ENCODE peak calls at places on chromosomes 11 and 22, in seven cellular contexts. I, K, Z, A, F, S and D are unnamed samples.

GRCh38 chr11:69912161-69912910 is 93.1 kb upstream of the FGF3 start:
- DNase-seq in I (no peak), K (no peak), Z (no peak), A (no peak), F (no peak), S (no peak), D (peak; percentile 42)

GRCh38 chr11:19243601-19244000 is 2.9 kb upstream of the E2F8 start:
- DNase-seq in I (no peak), K (no peak), Z (no peak), A (no peak), F (no peak), S (no peak), D (no peak)

GRCh38 chr11:93519179-93519578 is 24.0 kb downstream of the SMCO4 start:
- DNase-seq in I (no peak), K (no peak), Z (no peak), A (no peak), F (no peak), S (no peak), D (no peak)

GRCh38 chr22:38943181-38943580 is 14.2 kb upstream of the APOBEC3A start:
- DNase-seq in I (no peak), K (no peak), Z (no peak), A (no peak), F (no peak), S (no peak), D (no peak)

GRCh38 chr11:503179-503981 is 3.7 kb downstream of the RNH1 start:
- DNase-seq in I (no peak), K (no peak), Z (no peak), A (no peak), F (no peak), S (no peak), D (peak; percentile 78)

GRCh38 chr11:110337570-110338193 is 41.3 kb upstream of the RDX start:
- DNase-seq in I (no peak), K (no peak), Z (no peak), A (no peak), F (no peak), S (no peak), D (no peak)

GRCh38 chr11:97060184-97060583 is 670.4 kb downstream of the JRKL start:
- DNase-seq in I (no peak), K (no peak), Z (no peak), A (no peak), F (no peak), S (no peak), D (no peak)

GRCh38 chr22:36455571-36456458 is 25.6 kb downstream of the TXN2 start:
- DNase-seq in I (no peak), K (no peak), Z (no peak), A (no peak), F (no peak), S (no peak), D (no peak)

GRCh38 chr11:62689421-62690183 is at the start of gene LRRN4CL:
- DNase-seq in I (peak; percentile 58), K (no peak), Z (no peak), A (peak; percentile 79), F (no peak), S (no peak), D (peak; percentile 82)

GRCh38 chr11:3202759-3203158 is 15.9 kb downstream of the MRGPRG start:
- DNase-seq in I (no peak), K (no peak), Z (no peak), A (no peak), F (no peak), S (no peak), D (peak; percentile 34)

GRCh38 chr22:27331526-27332281 is 469.9 kb downstream of the MN1 start:
- DNase-seq in I (no peak), K (peak; percentile 34), Z (no peak), A (no peak), F (no peak), S (peak; percentile 54), D (peak; percentile 76)

GRCh38 chr11:76410771-76411423 is 29.8 kb downstream of the GVQW3 start:
- DNase-seq in I (no peak), K (peak; percentile 56), Z (no peak), A (no peak), F (no peak), S (no peak), D (no peak)